ENCODE peak calls at places on chromosomes 11 and 22, in four cellular contexts. One of them, this sample, is unnamed.

GRCh38 chr22:39171623-39172264 is 19.3 kb upstream of the CBX7 start:
- DNase-seq in epithelial cell of esophagus: no peak
- DNase-seq in HCT116: no peak
- DNase-seq in fibroblast of mammary gland: no peak
- DNase-seq in this sample: no peak

GRCh38 chr11:67378544-67378943 is 5.1 kb upstream of the CLCF1 start:
- DNase-seq in HCT116: no peak
- DNase-seq in fibroblast of mammary gland: no peak
- DNase-seq in epithelial cell of esophagus: no peak
- DNase-seq in this sample: no peak

GRCh38 chr22:45553333-45554039 is 50.8 kb downstream of the FBLN1 start:
- DNase-seq in HCT116: peak
- DNase-seq in fibroblast of mammary gland: peak
- DNase-seq in epithelial cell of esophagus: peak
- DNase-seq in this sample: peak

GRCh38 chr11:87421422-87421821 is 383.7 kb downstream of the TMEM135 start:
- DNase-seq in HCT116: peak
- DNase-seq in epithelial cell of esophagus: peak
- DNase-seq in fibroblast of mammary gland: peak
- DNase-seq in this sample: peak

GRCh38 chr22:45285431-45286058 is 796 bp downstream of the UPK3A start:
- DNase-seq in fibroblast of mammary gland: no peak
- DNase-seq in epithelial cell of esophagus: no peak
- DNase-seq in HCT116: no peak
- DNase-seq in this sample: no peak

GRCh38 chr22:24101966-24102365 is 79.3 kb upstream of the SUSD2 start:
- DNase-seq in HCT116: no peak
- DNase-seq in epithelial cell of esophagus: no peak
- DNase-seq in fibroblast of mammary gland: no peak
- DNase-seq in this sample: no peak

GRCh38 chr11:71461696-71462095 is 8.7 kb downstream of the NADSYN1 start:
- DNase-seq in fibroblast of mammary gland: no peak
- DNase-seq in epithelial cell of esophagus: no peak
- DNase-seq in HCT116: no peak
- DNase-seq in this sample: no peak

GRCh38 chr11:9639099-9639498 is 24.8 kb upstream of the SWAP70 start:
- DNase-seq in fibroblast of mammary gland: no peak
- DNase-seq in HCT116: no peak
- DNase-seq in epithelial cell of esophagus: no peak
- DNase-seq in this sample: no peak

GRCh38 chr11:8209208-8209807 is 40.5 kb upstream of the RIC3 start:
- DNase-seq in fibroblast of mammary gland: no peak
- DNase-seq in HCT116: no peak
- DNase-seq in epithelial cell of esophagus: no peak
- DNase-seq in this sample: no peak

GRCh38 chr11:127042445-127042844 is 41.9 kb upstream of the KIRREL3 start:
- DNase-seq in HCT116: no peak
- DNase-seq in fibroblast of mammary gland: peak
- DNase-seq in epithelial cell of esophagus: no peak
- DNase-seq in this sample: no peak

GRCh38 chr11:78465169-78465942 is 47.7 kb upstream of the GAB2 start:
- DNase-seq in HCT116: no peak
- DNase-seq in epithelial cell of esophagus: no peak
- DNase-seq in fibroblast of mammary gland: no peak
- DNase-seq in this sample: no peak

GRCh38 chr22:29904020-29904419 is 21.0 kb downstream of the MTMR3 start:
- DNase-seq in HCT116: no peak
- DNase-seq in epithelial cell of esophagus: no peak
- DNase-seq in fibroblast of mammary gland: no peak
- DNase-seq in this sample: no peak

GRCh38 chr11:94926698-94927237 is 46.6 kb downstream of the CWC15 start:
- DNase-seq in HCT116: no peak
- DNase-seq in fibroblast of mammary gland: peak
- DNase-seq in epithelial cell of esophagus: peak
- DNase-seq in this sample: no peak

GRCh38 chr11:537622-538430 is 499 bp downstream of the LRRC56 start:
- DNase-seq in fibroblast of mammary gland: no peak
- DNase-seq in epithelial cell of esophagus: no peak
- DNase-seq in HCT116: no peak
- DNase-seq in this sample: no peak

GRCh38 chr11:45400594-45400993 is 114.5 kb upstream of the SYT13 start:
- DNase-seq in HCT116: no peak
- DNase-seq in epithelial cell of esophagus: no peak
- DNase-seq in fibroblast of mammary gland: peak
- DNase-seq in this sample: no peak

GRCh38 chr11:22976146-22976545 is 115.9 kb upstream of the CCDC179 start:
- DNase-seq in HCT116: no peak
- DNase-seq in epithelial cell of esophagus: peak
- DNase-seq in fibroblast of mammary gland: peak
- DNase-seq in this sample: no peak

GRCh38 chr11:133897331-133897650 is 52.0 kb upstream of the SPATA19 start:
- DNase-seq in epithelial cell of esophagus: no peak
- DNase-seq in HCT116: no peak
- DNase-seq in fibroblast of mammary gland: no peak
- DNase-seq in this sample: no peak

GRCh38 chr11:58674609-58675008 is 52.1 kb downstream of the CNTF start:
- DNase-seq in HCT116: no peak
- DNase-seq in epithelial cell of esophagus: no peak
- DNase-seq in fibroblast of mammary gland: no peak
- DNase-seq in this sample: no peak

GRCh38 chr22:39469681-39470461 is 13.1 kb downstream of the MGAT3 start:
- DNase-seq in epithelial cell of esophagus: no peak
- DNase-seq in fibroblast of mammary gland: no peak
- DNase-seq in HCT116: no peak
- DNase-seq in this sample: no peak

GRCh38 chr11:45609337-45609736 is 56.1 kb downstream of the CHST1 start:
- DNase-seq in HCT116: no peak
- DNase-seq in epithelial cell of esophagus: no peak
- DNase-seq in fibroblast of mammary gland: no peak
- DNase-seq in this sample: no peak

GRCh38 chr11:122430490-122430889 is 225.0 kb upstream of the UBASH3B start:
- DNase-seq in HCT116: no peak
- DNase-seq in epithelial cell of esophagus: no peak
- DNase-seq in fibroblast of mammary gland: no peak
- DNase-seq in this sample: no peak

GRCh38 chr11:119336744-119337469 is 2.6 kb downstream of the RNF26 start:
- DNase-seq in epithelial cell of esophagus: no peak
- DNase-seq in fibroblast of mammary gland: no peak
- DNase-seq in HCT116: no peak
- DNase-seq in this sample: no peak

GRCh38 chr11:27703453-27703852 is 3.2 kb upstream of the BDNF start:
- DNase-seq in HCT116: no peak
- DNase-seq in epithelial cell of esophagus: no peak
- DNase-seq in fibroblast of mammary gland: peak
- DNase-seq in this sample: no peak

GRCh38 chr11:78927511-78927910 is 352.8 kb upstream of the NARS2 start:
- DNase-seq in fibroblast of mammary gland: no peak
- DNase-seq in epithelial cell of esophagus: no peak
- DNase-seq in HCT116: no peak
- DNase-seq in this sample: no peak

GRCh38 chr11:93542753-93543246 is 391 bp downstream of the SMCO4 start:
- DNase-seq in fibroblast of mammary gland: no peak
- DNase-seq in HCT116: no peak
- DNase-seq in epithelial cell of esophagus: no peak
- DNase-seq in this sample: no peak

GRCh38 chr11:67581469-67581868 is 2.1 kb upstream of the GSTP1 start:
- DNase-seq in HCT116: no peak
- DNase-seq in epithelial cell of esophagus: peak
- DNase-seq in fibroblast of mammary gland: no peak
- DNase-seq in this sample: no peak

GRCh38 chr11:108346451-108346850 is 120.9 kb downstream of the C11orf65 start:
- DNase-seq in epithelial cell of esophagus: peak
- DNase-seq in HCT116: no peak
- DNase-seq in fibroblast of mammary gland: no peak
- DNase-seq in this sample: no peak

GRCh38 chr11:9838229-9838628 is 174.4 kb downstream of the SWAP70 start:
- DNase-seq in epithelial cell of esophagus: no peak
- DNase-seq in HCT116: no peak
- DNase-seq in fibroblast of mammary gland: peak
- DNase-seq in this sample: no peak

GRCh38 chr11:96091476-96091875 is 167.6 kb upstream of the MTMR2 start:
- DNase-seq in fibroblast of mammary gland: no peak
- DNase-seq in HCT116: no peak
- DNase-seq in epithelial cell of esophagus: no peak
- DNase-seq in this sample: no peak

GRCh38 chr11:104782377-104782754 is 115.9 kb downstream of the CASP12 start:
- DNase-seq in fibroblast of mammary gland: no peak
- DNase-seq in HCT116: no peak
- DNase-seq in epithelial cell of esophagus: no peak
- DNase-seq in this sample: no peak

DNA sequence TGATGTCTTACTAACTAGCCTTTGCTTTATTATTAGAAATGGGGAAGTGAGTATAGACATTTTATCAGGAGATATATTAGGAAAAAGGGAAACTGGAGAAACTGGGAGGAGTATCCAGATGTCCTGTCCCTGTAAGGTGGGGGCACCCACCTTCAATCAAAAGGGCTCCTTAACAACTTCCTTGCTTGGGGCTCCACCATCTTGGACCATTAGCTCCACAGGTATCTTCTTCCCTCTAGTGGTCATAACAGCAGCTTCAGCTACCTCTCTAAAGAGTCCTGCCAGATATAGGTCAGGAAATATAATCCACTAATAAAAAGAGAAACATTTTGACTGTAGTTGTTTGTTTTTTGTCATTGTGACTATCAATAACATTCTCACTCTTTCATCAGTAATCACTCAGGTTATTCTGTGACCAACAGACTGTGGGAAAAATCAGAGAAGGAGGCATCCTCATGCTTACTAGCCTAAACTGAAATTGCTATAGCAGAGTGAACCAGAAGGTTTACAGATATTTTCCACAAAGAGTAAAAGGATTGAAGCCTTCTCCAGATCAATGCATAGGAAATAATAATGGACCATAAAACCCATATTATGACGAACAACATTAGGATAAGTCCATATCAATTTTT is 10.4 kb downstream of the OR51B4 start:
- DNase-seq in fibroblast of mammary gland: peak
- DNase-seq in HCT116: peak
- DNase-seq in epithelial cell of esophagus: peak
- DNase-seq in this sample: no peak
- TF ChIP-seq CTCF in fibroblast of mammary gland: peak
- TF ChIP-seq CTCF in HCT116: peak
- TF ChIP-seq CTCF in epithelial cell of esophagus: peak
- TF ChIP-seq CTCF in this sample: no peak

GRCh38 chr22:48979482-48979881 is 848.2 kb downstream of the BRD1 start:
- DNase-seq in fibroblast of mammary gland: peak
- DNase-seq in epithelial cell of esophagus: no peak
- DNase-seq in HCT116: peak
- DNase-seq in this sample: no peak
- TF ChIP-seq CTCF in fibroblast of mammary gland: no peak
- TF ChIP-seq CTCF in epithelial cell of esophagus: no peak
- TF ChIP-seq CTCF in HCT116: peak
- TF ChIP-seq CTCF in this sample: no peak

DNA sequence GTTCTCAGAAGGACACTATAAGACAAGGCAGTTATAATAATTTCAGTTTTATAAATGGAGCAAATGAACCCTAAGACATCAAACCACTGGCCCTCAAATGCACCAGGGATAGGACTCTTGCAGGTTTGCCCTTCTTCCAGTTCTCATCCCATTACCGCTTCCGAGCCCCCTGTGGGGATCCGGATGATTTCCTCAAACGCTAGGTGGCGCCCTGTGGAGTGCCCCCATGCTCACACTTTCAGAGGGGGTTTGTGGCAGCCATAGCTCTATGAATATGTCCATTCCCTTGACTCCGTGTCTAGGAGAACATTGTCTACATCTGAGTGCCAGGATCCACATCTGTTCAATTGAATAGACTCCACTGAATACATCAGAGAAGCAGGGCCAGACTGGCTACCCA is 816.3 kb downstream of the NTM start:
- DNase-seq in epithelial cell of esophagus: no peak
- DNase-seq in fibroblast of mammary gland: no peak
- DNase-seq in HCT116: no peak
- DNase-seq in this sample: no peak
- TF ChIP-seq CTCF in epithelial cell of esophagus: peak
- TF ChIP-seq CTCF in fibroblast of mammary gland: no peak
- TF ChIP-seq CTCF in HCT116: no peak
- TF ChIP-seq CTCF in this sample: peak

GRCh38 chr11:116719102-116719501 is 53.7 kb downstream of the BUD13 start:
- DNase-seq in fibroblast of mammary gland: no peak
- DNase-seq in HCT116: no peak
- DNase-seq in epithelial cell of esophagus: no peak
- DNase-seq in this sample: no peak

GRCh38 chr11:116714902-116715301 is 57.9 kb downstream of the BUD13 start:
- DNase-seq in epithelial cell of esophagus: no peak
- DNase-seq in fibroblast of mammary gland: no peak
- DNase-seq in HCT116: no peak
- DNase-seq in this sample: no peak

GRCh38 chr11:116712428-116712827 is 60.4 kb downstream of the BUD13 start:
- DNase-seq in epithelial cell of esophagus: no peak
- DNase-seq in HCT116: no peak
- DNase-seq in fibroblast of mammary gland: no peak
- DNase-seq in this sample: no peak

GRCh38 chr11:116716617-116717016 is 56.2 kb downstream of the BUD13 start:
- DNase-seq in epithelial cell of esophagus: no peak
- DNase-seq in fibroblast of mammary gland: no peak
- DNase-seq in HCT116: no peak
- DNase-seq in this sample: no peak

GRCh38 chr11:116715383-116715782 is 57.4 kb downstream of the BUD13 start:
- DNase-seq in HCT116: no peak
- DNase-seq in epithelial cell of esophagus: no peak
- DNase-seq in fibroblast of mammary gland: no peak
- DNase-seq in this sample: no peak
- TF ChIP-seq CTCF in HCT116: no peak
- TF ChIP-seq CTCF in epithelial cell of esophagus: no peak
- TF ChIP-seq CTCF in fibroblast of mammary gland: no peak
- TF ChIP-seq CTCF in this sample: no peak

This sample was measured in D721Med.